ENCODE peak calls at places on chromosomes 13 and 19, in nine cellular contexts. Y is Peyer's patch; Z is HT-29; C is NCI-H187; F is lower leg skin; O is stimulated activated CD4-positive, alpha-beta T cell treated with anti-CD3 and anti-CD28 coated beads, Interleukin-2, amount 100 ng/mL, for 24 hours; W is mammary epithelial cell; A is EH; S is mucosa of descending colon. R is an unnamed sample.

GRCh38 chr19:7101498-7102253 is 32.2 kb downstream of the ZNF557 start:
- DNase-seq in Y (no peak), Z (no peak), C (no peak), F (no peak), O (no peak), W (no peak), A (no peak), S (no peak), R (no peak)

GRCh38 chr13:90205081-90205480 is 1142.4 kb upstream of the MIR17HG start:
- DNase-seq in Y (no peak), Z (no peak), C (no peak), F (no peak), O (no peak), W (peak), A (no peak), S (no peak), R (no peak)

GRCh38 chr19:3136684-3137055 is 837 bp downstream of the GNA15 start:
- DNase-seq in Y (no peak), Z (peak), C (no peak), F (no peak), O (no peak), W (peak), A (no peak), S (peak), R (no peak)

GRCh38 chr19:18541258-18541991 is 1.9 kb downstream of the FKBP8 start:
- DNase-seq in Y (no peak), Z (no peak), C (no peak), F (no peak), O (no peak), W (no peak), A (peak), S (no peak), R (no peak)

GRCh38 chr19:37867831-37868230 is 38.6 kb downstream of the WDR87 start:
- DNase-seq in Y (no peak), Z (peak), C (no peak), F (no peak), O (no peak), W (peak), A (peak), S (no peak), R (no peak)

GRCh38 chr13:43784491-43784890 is 2.3 kb downstream of the ENOX1 start:
- DNase-seq in Y (no peak), Z (no peak), C (no peak), F (no peak), O (no peak), W (no peak), A (no peak), S (no peak), R (no peak)

GRCh38 chr13:51323824-51324511 is 15.5 kb upstream of the SERPINE3 start:
- DNase-seq in Y (no peak), Z (no peak), C (no peak), F (no peak), O (no peak), W (peak), A (no peak), S (no peak), R (no peak)

GRCh38 chr13:52665325-52665724 is 12.7 kb downstream of the SUGT1 start:
- DNase-seq in Y (no peak), Z (peak), C (no peak), F (no peak), O (no peak), W (peak), A (peak), S (no peak), R (peak)

GRCh38 chr13:97028441-97029299 is 34.4 kb upstream of the OXGR1 start:
- DNase-seq in Y (peak), Z (peak), C (no peak), F (peak), O (peak), W (peak), A (peak), S (no peak), R (peak)

GRCh38 chr19:3270908-3271307 is 46.4 kb downstream of the CELF5 start:
- DNase-seq in Y (no peak), Z (peak), C (no peak), F (no peak), O (peak), W (peak), A (peak), S (no peak), R (peak)

GRCh38 chr19:33685541-33685940 is 63.8 kb downstream of the CHST8 start:
- DNase-seq in Y (no peak), Z (no peak), C (no peak), F (no peak), O (no peak), W (no peak), A (no peak), S (peak), R (no peak)

GRCh38 chr13:39527961-39528720 is 74.9 kb downstream of the LHFPL6 start:
- DNase-seq in Y (no peak), Z (no peak), C (no peak), F (no peak), O (no peak), W (peak), A (peak), S (no peak), R (no peak)

GRCh38 chr19:45790942-45791341 is 1.7 kb downstream of the DMWD start:
- DNase-seq in Y (peak), Z (no peak), C (no peak), F (no peak), O (no peak), W (no peak), A (no peak), S (no peak), R (no peak)

GRCh38 chr19:4057913-4058695 is 8.6 kb downstream of the ZBTB7A start:
- DNase-seq in Y (peak), Z (peak), C (no peak), F (peak), O (peak), W (peak), A (peak), S (peak), R (peak)